ENCODE peak calls at places on chromosomes 16 and 17, in five cellular contexts. P, V, F, H and U are unnamed samples.

GRCh38 chr17:40553694-40554534 is 11.4 kb downstream of the CCR7 start:
- DNase-seq in P (no peak), V (no peak), F (peak; percentile 83), H (no peak), U (peak; percentile 78)

GRCh38 chr16:1088295-1089170 is 7.5 kb downstream of the C1QTNF8 start:
- DNase-seq in P (no peak), V (no peak), F (no peak), H (no peak), U (no peak)

GRCh38 chr17:65531508-65532431 is 29.7 kb downstream of the AXIN2 start:
- DNase-seq in P (no peak), V (no peak), F (peak; percentile 84), H (no peak), U (peak; percentile 91)

GRCh38 chr17:39800540-39800939 is 62.8 kb downstream of the GRB7 start:
- DNase-seq in P (no peak), V (peak; percentile 69), F (no peak), H (no peak), U (no peak)

GRCh38 chr17:39650121-39650579 is 13.2 kb downstream of the STARD3 start:
- DNase-seq in P (no peak), V (no peak), F (no peak), H (no peak), U (no peak)

GRCh38 chr16:72549878-72550277 is 377.9 kb upstream of the PMFBP1 start:
- DNase-seq in P (no peak), V (no peak), F (no peak), H (no peak), U (no peak)

GRCh38 chr17:9666461-9667050 is 21.2 kb downstream of the USP43 start:
- DNase-seq in P (no peak), V (no peak), F (no peak), H (no peak), U (no peak)

GRCh38 chr16:88008835-88009234 is 57.6 kb downstream of the BANP start:
- DNase-seq in P (no peak), V (peak; percentile 25), F (no peak), H (no peak), U (no peak)

GRCh38 chr16:1432388-1433262 is 1.7 kb downstream of the PERCC1 start:
- DNase-seq in P (no peak), V (no peak), F (no peak), H (no peak), U (no peak)

GRCh38 chr17:37698132-37698615 is 46.7 kb downstream of the HNF1B start:
- DNase-seq in P (no peak), V (no peak), F (peak; percentile 54), H (no peak), U (no peak)

GRCh38 chr16:9681556-9681955 is 500.7 kb downstream of the GRIN2A start:
- DNase-seq in P (no peak), V (no peak), F (no peak), H (no peak), U (no peak)

GRCh38 chr17:31702040-31702439 is 157.0 kb downstream of the COPRS start:
- DNase-seq in P (no peak), V (no peak), F (no peak), H (no peak), U (no peak)

GRCh38 chr17:62998665-62999393 is 32.8 kb downstream of the TANC2 start:
- DNase-seq in P (no peak), V (no peak), F (peak; percentile 45), H (no peak), U (no peak)

GRCh38 chr17:50883850-50884291 is 17.7 kb upstream of the TOB1 start:
- DNase-seq in P (no peak), V (no peak), F (no peak), H (no peak), U (no peak)

DNA sequence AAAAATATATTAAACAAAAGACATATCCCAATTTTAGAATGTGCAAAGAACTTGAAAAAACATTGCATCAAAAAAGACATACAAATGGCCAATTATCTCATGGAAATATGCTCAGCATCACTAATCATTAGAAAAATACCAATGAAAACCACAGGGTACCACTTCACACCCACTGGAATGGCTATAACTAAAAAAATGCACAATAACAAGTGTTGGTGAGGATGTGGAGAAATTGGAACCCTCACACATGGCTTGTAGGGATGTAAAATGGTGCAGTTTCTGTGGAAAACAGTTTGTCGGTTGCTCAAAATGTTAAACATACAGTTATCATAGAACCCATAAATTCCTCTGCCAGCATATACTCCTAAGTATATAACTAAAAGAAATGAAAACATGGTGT is 796 bp upstream of the PSMB6 start:
- DNase-seq in P (no peak), V (no peak), F (no peak), H (no peak), U (no peak)
- H3K4me3 ChIP-seq in P (no peak overlapping the region), V (no peak overlapping the region), F (no peak overlapping the region), H (no peak overlapping the region), U (no peak overlapping the region)

GRCh38 chr17:80803451-80804428 is 187.9 kb upstream of the CHMP6 start:
- DNase-seq in P (no peak), V (no peak), F (no peak), H (no peak), U (no peak)
- H3K4me3 ChIP-seq in P (no peak overlapping the region), V (no peak overlapping the region), F (no peak overlapping the region), H (no peak overlapping the region), U (no peak overlapping the region)

DNA sequence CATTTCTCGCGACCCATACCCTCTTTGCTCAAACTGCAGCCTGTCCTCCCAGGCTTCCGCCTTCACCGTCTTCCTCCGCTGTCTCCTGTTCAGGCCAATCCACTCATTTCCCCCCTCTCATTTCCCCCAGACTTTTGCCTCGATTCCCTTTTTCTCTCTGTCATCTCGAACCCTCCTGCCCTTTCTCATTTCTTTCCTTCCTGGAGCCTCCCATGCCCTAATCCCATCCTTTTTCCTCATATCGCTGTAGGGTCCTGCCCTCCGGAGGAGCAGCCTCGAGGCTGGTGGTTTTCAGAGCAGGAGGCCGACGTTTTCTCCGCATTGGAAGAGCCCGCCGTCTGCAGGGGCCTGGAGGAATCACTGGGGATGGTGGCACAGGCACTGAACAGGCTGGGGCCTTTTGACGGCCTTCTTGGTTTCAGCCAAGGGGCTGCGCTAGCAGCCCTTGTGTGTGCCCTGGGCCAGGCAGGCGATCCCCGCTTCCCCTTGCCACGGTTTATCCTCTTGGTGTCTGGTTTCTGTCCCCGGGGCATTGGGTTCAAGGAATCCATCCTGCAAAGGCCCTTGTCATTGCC is 620 bp downstream of the OVCA2 start:
- DNase-seq in P (no peak), V (no peak), F (peak; percentile 78), H (no peak), U (peak; percentile 59)
- H3K4me3 ChIP-seq in P (peak overlapping the region; percentile 92), V (peak overlapping the region; percentile 92), F (peak overlapping the region; percentile 88), H (peak overlapping the region; percentile 81), U (peak overlapping the region; percentile 94)

GRCh38 chr16:77467929-77468328 is 33.1 kb upstream of the ADAMTS18 start:
- DNase-seq in P (no peak), V (no peak), F (no peak), H (no peak), U (no peak)
- H3K4me3 ChIP-seq in P (no peak overlapping the region), V (no peak overlapping the region), F (no peak overlapping the region), H (no peak overlapping the region), U (no peak overlapping the region)

GRCh38 chr16:4691666-4692412 is 1.5 kb upstream of the NUDT16L1 start:
- DNase-seq in P (no peak), V (peak; percentile 45), F (no peak), H (no peak), U (no peak)
- H3K4me3 ChIP-seq in P (no peak overlapping the region), V (no peak overlapping the region), F (no peak overlapping the region), H (no peak overlapping the region), U (no peak overlapping the region)

DNA sequence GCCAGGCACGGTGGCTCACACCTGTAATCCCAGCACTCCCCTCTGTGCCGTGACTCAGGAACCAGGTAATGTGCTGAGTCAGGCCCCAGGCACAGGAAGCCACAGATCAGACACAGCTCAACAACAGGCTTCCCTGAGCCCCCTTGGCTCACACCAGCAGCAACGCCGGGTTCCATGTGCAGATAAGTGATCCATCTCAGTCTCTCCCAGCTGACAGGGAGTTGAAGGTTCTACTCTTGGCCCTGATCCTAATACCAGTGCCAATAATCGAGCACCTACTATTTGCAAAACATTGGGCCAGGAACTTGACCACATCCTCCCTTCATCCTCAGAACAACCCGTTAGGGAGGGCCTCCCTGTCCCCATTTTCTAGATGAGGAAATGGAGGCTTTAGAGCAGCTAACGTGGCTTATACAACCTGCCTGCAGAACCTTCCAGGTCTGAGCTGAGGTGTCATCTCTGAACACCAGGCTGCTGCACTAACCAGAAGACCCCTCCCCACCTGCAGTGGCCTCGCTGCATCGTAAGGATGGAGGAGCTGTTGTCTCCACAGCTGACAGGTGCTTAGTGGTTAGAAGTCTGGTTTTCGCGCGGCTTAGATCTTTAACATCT is 64.8 kb upstream of the AMZ2 start:
- DNase-seq in P (no peak), V (peak; percentile 89), F (no peak), H (no peak), U (no peak)
- H3K4me3 ChIP-seq in P (no peak overlapping the region), V (peak overlapping the region; percentile 67), F (no peak overlapping the region), H (no peak overlapping the region), U (no peak overlapping the region)

GRCh38 chr16:27670071-27670825 is 120.3 kb downstream of the KATNIP start:
- DNase-seq in P (no peak), V (no peak), F (no peak), H (no peak), U (no peak)
- H3K4me3 ChIP-seq in P (no peak overlapping the region), V (no peak overlapping the region), F (no peak overlapping the region), H (no peak overlapping the region), U (no peak overlapping the region)

DNA sequence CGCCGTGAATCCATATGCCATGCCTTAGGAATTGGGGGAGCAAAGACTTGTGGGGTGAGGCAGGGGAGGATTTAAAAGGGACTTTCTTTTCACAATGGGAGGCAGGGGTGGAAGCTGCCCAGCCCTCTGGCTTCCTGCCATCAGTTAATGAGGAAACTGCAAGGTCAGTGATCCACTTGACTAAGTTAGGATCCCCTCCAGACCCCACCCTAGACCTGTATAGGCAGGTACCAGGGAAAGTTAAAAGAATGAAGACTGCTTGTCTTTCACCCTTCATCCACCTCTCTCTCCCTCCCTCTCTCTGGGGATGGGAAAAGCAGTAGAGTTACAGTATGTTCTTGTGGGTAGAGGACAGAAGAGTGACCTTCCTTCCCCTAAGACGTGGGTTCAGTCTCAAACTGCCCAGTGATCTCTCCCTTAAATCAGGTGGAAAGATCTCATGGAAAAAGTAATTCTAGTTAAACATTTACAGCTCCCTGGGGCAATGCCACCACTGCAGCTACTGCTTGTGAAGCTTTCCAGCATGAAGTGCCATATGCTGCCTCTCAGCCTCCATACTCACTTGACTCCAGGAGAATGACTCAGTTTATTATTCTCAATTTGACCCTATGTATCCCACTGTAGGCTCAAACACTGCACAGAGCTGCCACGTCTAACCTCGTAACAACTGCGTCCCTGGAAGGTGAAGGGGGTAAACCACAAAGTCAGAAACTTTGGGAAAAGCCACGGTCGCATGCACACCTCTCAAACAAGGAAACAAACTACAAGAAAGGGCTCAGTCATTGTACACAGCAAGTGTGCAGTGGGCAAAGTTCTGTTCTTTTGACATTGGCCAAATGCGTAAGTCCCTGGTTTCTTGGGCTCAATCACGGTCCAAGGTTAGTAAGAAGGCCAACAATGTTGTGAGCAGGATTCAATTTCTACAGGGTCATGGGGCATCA is 1.2 kb downstream of the COA3 start:
- DNase-seq in P (no peak), V (no peak), F (no peak), H (no peak), U (no peak)
- H3K4me3 ChIP-seq in P (peak overlapping the region; percentile 94), V (peak overlapping the region; percentile 67), F (peak overlapping the region; percentile 98), H (peak overlapping the region; percentile 89), U (peak overlapping the region; percentile 78)

DNA sequence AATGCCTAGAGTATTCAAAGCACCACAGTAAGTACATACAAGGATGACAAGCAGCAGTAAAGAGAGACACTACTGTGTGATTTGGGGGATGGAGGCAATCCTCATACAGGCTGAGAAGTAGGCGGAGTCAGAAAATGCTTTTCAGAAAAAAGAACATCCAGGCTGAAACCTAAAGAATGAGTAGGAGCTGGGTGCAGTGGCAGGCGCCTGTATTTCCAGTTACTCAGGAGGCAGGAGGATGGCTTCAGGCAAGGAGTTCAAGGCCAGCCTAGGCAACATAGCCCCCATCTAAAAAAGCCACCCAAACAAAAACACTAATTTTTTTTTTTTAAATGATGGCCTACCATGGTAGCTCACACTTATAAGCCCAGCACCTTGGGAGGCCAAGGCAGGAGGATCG is 10.3 kb downstream of the KANSL1 start:
- DNase-seq in P (no peak), V (no peak), F (no peak), H (no peak), U (no peak)
- H3K4me3 ChIP-seq in P (no peak overlapping the region), V (no peak overlapping the region), F (no peak overlapping the region), H (no peak overlapping the region), U (no peak overlapping the region)